ENCODE peak calls at places on chromosomes 12 and 14, in six cellular contexts. One of them, this sample, is unnamed.
A peak's percentile ranks its signal among the peaks of the same experiment; 100 is the strongest.

GRCh38 chr12:67042697-67043131 is 226.4 kb upstream of the CAND1 start:
- DNase-seq in fibroblast of mammary gland: peak; percentile 41
- DNase-seq in right atrium auricular region: no peak
- DNase-seq in HCT116: no peak
- DNase-seq in heart left ventricle: no peak
- DNase-seq in uterus: no peak
- DNase-seq in this sample: no peak

GRCh38 chr12:89949457-89950195 is 241.0 kb upstream of the ATP2B1 start:
- DNase-seq in HCT116: no peak
- DNase-seq in heart left ventricle: peak; percentile 43
- DNase-seq in right atrium auricular region: no peak
- DNase-seq in uterus: no peak
- DNase-seq in fibroblast of mammary gland: peak; percentile 81
- DNase-seq in this sample: no peak

GRCh38 chr12:105705235-105705634 is 374.7 kb downstream of the C12orf75 start:
- DNase-seq in heart left ventricle: no peak
- DNase-seq in fibroblast of mammary gland: no peak
- DNase-seq in right atrium auricular region: no peak
- DNase-seq in HCT116: no peak
- DNase-seq in uterus: no peak
- DNase-seq in this sample: no peak

GRCh38 chr12:74984631-74985030 is 225.0 kb downstream of the KCNC2 start:
- DNase-seq in right atrium auricular region: no peak
- DNase-seq in uterus: no peak
- DNase-seq in HCT116: no peak
- DNase-seq in heart left ventricle: no peak
- DNase-seq in fibroblast of mammary gland: no peak
- DNase-seq in this sample: no peak

GRCh38 chr12:121175383-121176119 is 34.4 kb upstream of the P2RX4 start:
- DNase-seq in right atrium auricular region: peak; percentile 60
- DNase-seq in HCT116: no peak
- DNase-seq in uterus: no peak
- DNase-seq in heart left ventricle: peak; percentile 19
- DNase-seq in fibroblast of mammary gland: peak; percentile 57
- DNase-seq in this sample: peak; percentile 54

GRCh38 chr12:120826335-120826734 is 77.8 kb downstream of the SPPL3 start:
- DNase-seq in uterus: no peak
- DNase-seq in HCT116: no peak
- DNase-seq in fibroblast of mammary gland: no peak
- DNase-seq in heart left ventricle: no peak
- DNase-seq in right atrium auricular region: no peak
- DNase-seq in this sample: no peak

GRCh38 chr12:47817272-47818006 is 2.3 kb downstream of the HDAC7 start:
- DNase-seq in right atrium auricular region: no peak
- DNase-seq in uterus: no peak
- DNase-seq in heart left ventricle: no peak
- DNase-seq in HCT116: no peak
- DNase-seq in fibroblast of mammary gland: peak; percentile 46
- DNase-seq in this sample: no peak

GRCh38 chr14:31465113-31465512 is 7.8 kb upstream of the DTD2 start:
- DNase-seq in HCT116: no peak
- DNase-seq in fibroblast of mammary gland: peak; percentile 69
- DNase-seq in heart left ventricle: no peak
- DNase-seq in uterus: no peak
- DNase-seq in right atrium auricular region: no peak
- DNase-seq in this sample: no peak

GRCh38 chr14:68020493-68020892 is 200.9 kb downstream of the RAD51B start:
- DNase-seq in HCT116: no peak
- DNase-seq in right atrium auricular region: no peak
- DNase-seq in uterus: no peak
- DNase-seq in heart left ventricle: no peak
- DNase-seq in fibroblast of mammary gland: no peak
- DNase-seq in this sample: no peak

GRCh38 chr12:48454675-48455074 is 17.7 kb upstream of the ANP32D start:
- DNase-seq in fibroblast of mammary gland: peak; percentile 57
- DNase-seq in right atrium auricular region: no peak
- DNase-seq in uterus: no peak
- DNase-seq in HCT116: peak; percentile 31
- DNase-seq in heart left ventricle: no peak
- DNase-seq in this sample: no peak

GRCh38 chr12:104460973-104461693 is 4.4 kb downstream of the CHST11 start:
- DNase-seq in uterus: no peak
- DNase-seq in HCT116: no peak
- DNase-seq in right atrium auricular region: no peak
- DNase-seq in heart left ventricle: no peak
- DNase-seq in fibroblast of mammary gland: no peak
- DNase-seq in this sample: no peak

GRCh38 chr12:127712561-127712960 is 554.4 kb upstream of the TMEM132C start:
- DNase-seq in right atrium auricular region: no peak
- DNase-seq in fibroblast of mammary gland: no peak
- DNase-seq in uterus: no peak
- DNase-seq in heart left ventricle: no peak
- DNase-seq in HCT116: no peak
- DNase-seq in this sample: no peak

GRCh38 chr14:55201219-55202096 is 10.1 kb upstream of the DLGAP5 start:
- DNase-seq in heart left ventricle: no peak
- DNase-seq in right atrium auricular region: no peak
- DNase-seq in fibroblast of mammary gland: no peak
- DNase-seq in uterus: no peak
- DNase-seq in HCT116: no peak
- DNase-seq in this sample: no peak

GRCh38 chr14:24145700-24146621 is at the start of gene PSME2:
- DNase-seq in uterus: no peak
- DNase-seq in HCT116: no peak
- DNase-seq in heart left ventricle: no peak
- DNase-seq in fibroblast of mammary gland: no peak
- DNase-seq in right atrium auricular region: no peak
- DNase-seq in this sample: no peak

GRCh38 chr12:126706300-126706699 is 1560.7 kb upstream of the TMEM132C start:
- DNase-seq in heart left ventricle: no peak
- DNase-seq in uterus: no peak
- DNase-seq in HCT116: no peak
- DNase-seq in fibroblast of mammary gland: no peak
- DNase-seq in right atrium auricular region: no peak
- DNase-seq in this sample: no peak

GRCh38 chr12:48183091-48183875 is at the start of gene CCDC184:
- DNase-seq in uterus: peak; percentile 66
- DNase-seq in heart left ventricle: peak; percentile 76
- DNase-seq in right atrium auricular region: peak; percentile 73
- DNase-seq in HCT116: peak; percentile 57
- DNase-seq in fibroblast of mammary gland: peak; percentile 71
- DNase-seq in this sample: peak; percentile 77

GRCh38 chr12:105852958-105853357 is 285.8 kb downstream of the NUAK1 start:
- DNase-seq in right atrium auricular region: peak; percentile 72
- DNase-seq in uterus: peak; percentile 34
- DNase-seq in heart left ventricle: peak; percentile 54
- DNase-seq in fibroblast of mammary gland: no peak
- DNase-seq in HCT116: no peak
- DNase-seq in this sample: peak; percentile 28

GRCh38 chr12:111055181-111055880 is 135.0 kb upstream of the MYL2 start:
- DNase-seq in HCT116: no peak
- DNase-seq in right atrium auricular region: no peak
- DNase-seq in fibroblast of mammary gland: no peak
- DNase-seq in heart left ventricle: no peak
- DNase-seq in uterus: no peak
- DNase-seq in this sample: no peak

GRCh38 chr12:29782821-29783772 is 645 bp downstream of the TMTC1 start:
- DNase-seq in heart left ventricle: peak; percentile 53
- DNase-seq in fibroblast of mammary gland: peak; percentile 35
- DNase-seq in HCT116: no peak
- DNase-seq in right atrium auricular region: peak; percentile 65
- DNase-seq in uterus: peak; percentile 40
- DNase-seq in this sample: peak; percentile 79

GRCh38 chr14:74407801-74408154 is 18.2 kb downstream of the SYNDIG1L start:
- DNase-seq in fibroblast of mammary gland: no peak
- DNase-seq in uterus: no peak
- DNase-seq in heart left ventricle: no peak
- DNase-seq in right atrium auricular region: no peak
- DNase-seq in HCT116: no peak
- DNase-seq in this sample: no peak

GRCh38 chr12:30973171-30973570 is 46.6 kb downstream of the TSPAN11 start:
- DNase-seq in right atrium auricular region: no peak
- DNase-seq in fibroblast of mammary gland: peak; percentile 78
- DNase-seq in uterus: no peak
- DNase-seq in heart left ventricle: no peak
- DNase-seq in HCT116: no peak
- DNase-seq in this sample: no peak

GRCh38 chr12:115763982-115764621 is 513.4 kb downstream of the MED13L start:
- DNase-seq in fibroblast of mammary gland: no peak
- DNase-seq in heart left ventricle: no peak
- DNase-seq in uterus: no peak
- DNase-seq in right atrium auricular region: no peak
- DNase-seq in HCT116: no peak
- DNase-seq in this sample: no peak

GRCh38 chr14:65470404-65470880 is 57.9 kb downstream of the FUT8 start:
- DNase-seq in right atrium auricular region: no peak
- DNase-seq in heart left ventricle: no peak
- DNase-seq in fibroblast of mammary gland: no peak
- DNase-seq in HCT116: no peak
- DNase-seq in uterus: no peak
- DNase-seq in this sample: no peak

GRCh38 chr14:34710744-34711143 is 3.6 kb downstream of the CFL2 start:
- DNase-seq in heart left ventricle: no peak
- DNase-seq in right atrium auricular region: no peak
- DNase-seq in fibroblast of mammary gland: peak; percentile 25
- DNase-seq in HCT116: no peak
- DNase-seq in uterus: no peak
- DNase-seq in this sample: no peak

GRCh38 chr14:33836203-33836894 is 114.5 kb downstream of the EGLN3 start:
- DNase-seq in fibroblast of mammary gland: no peak
- DNase-seq in heart left ventricle: no peak
- DNase-seq in right atrium auricular region: no peak
- DNase-seq in uterus: no peak
- DNase-seq in HCT116: no peak
- DNase-seq in this sample: no peak

GRCh38 chr14:59699422-59699821 is 122.8 kb upstream of the CCDC175 start:
- DNase-seq in uterus: no peak
- DNase-seq in HCT116: no peak
- DNase-seq in right atrium auricular region: no peak
- DNase-seq in fibroblast of mammary gland: no peak
- DNase-seq in heart left ventricle: no peak
- DNase-seq in this sample: no peak

DNA sequence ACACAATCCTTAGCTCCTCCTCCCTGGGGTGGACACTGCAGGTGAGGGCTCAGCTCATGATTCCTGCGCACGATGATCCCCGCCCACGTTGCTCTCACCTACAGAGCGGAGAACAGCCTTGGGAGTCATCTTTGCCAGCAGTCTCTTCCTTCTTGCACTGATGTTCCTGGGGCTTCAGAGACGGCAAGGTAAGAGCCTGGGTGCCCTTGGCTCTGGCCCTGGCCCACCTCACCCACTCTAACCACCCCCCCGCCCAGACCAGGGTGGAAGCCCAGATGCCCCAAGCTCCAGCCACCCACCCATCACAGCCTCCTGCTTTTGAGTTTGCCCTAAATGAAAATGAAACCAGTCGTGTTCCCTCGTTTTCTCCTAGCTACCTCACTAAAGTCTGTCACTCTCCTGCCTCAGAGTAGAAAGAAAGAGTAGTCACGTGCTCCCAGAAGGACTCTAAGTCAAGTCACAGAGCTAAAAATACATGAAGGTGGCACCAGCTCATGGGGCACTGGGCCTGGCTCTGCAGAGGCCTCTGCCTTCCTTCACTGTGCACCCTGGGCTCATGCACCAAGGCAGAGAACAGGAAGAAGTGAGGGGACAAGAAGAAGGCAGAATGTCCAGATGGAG is 9.0 kb downstream of the TAPBPL start:
- DNase-seq in HCT116: no peak
- DNase-seq in heart left ventricle: no peak
- DNase-seq in right atrium auricular region: no peak
- DNase-seq in uterus: no peak
- DNase-seq in fibroblast of mammary gland: no peak
- DNase-seq in this sample: no peak
- H3K4me3 ChIP-seq in HCT116: no peak overlapping the region
- H3K4me3 ChIP-seq in heart left ventricle: no peak overlapping the region
- H3K4me3 ChIP-seq in right atrium auricular region: no peak overlapping the region
- H3K4me3 ChIP-seq in uterus: no peak overlapping the region
- H3K4me3 ChIP-seq in fibroblast of mammary gland: no peak overlapping the region
- H3K4me3 ChIP-seq in this sample: no peak overlapping the region

DNA sequence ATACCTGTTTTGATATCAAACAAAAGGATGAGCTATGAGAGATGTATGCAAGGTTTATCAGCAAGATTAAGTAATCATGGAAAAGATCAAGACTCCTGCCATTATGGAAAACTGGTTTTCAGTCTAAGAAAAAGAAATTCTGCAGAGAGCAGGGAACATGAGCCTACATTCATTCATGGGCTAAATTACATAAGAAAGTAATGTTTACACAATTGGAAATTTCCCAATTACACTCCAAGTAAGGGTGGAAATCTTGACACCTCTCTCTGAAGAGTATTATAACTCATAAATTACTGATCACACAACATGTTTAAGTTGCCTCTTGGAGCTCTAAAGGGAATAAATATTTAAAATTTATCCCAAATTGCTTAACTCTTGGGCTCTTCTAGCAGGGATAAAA is 206.2 kb downstream of the SLC6A15 start:
- DNase-seq in right atrium auricular region: no peak
- DNase-seq in uterus: no peak
- DNase-seq in heart left ventricle: no peak
- DNase-seq in HCT116: no peak
- DNase-seq in fibroblast of mammary gland: no peak
- DNase-seq in this sample: no peak
- H3K4me3 ChIP-seq in right atrium auricular region: no peak overlapping the region
- H3K4me3 ChIP-seq in uterus: no peak overlapping the region
- H3K4me3 ChIP-seq in heart left ventricle: no peak overlapping the region
- H3K4me3 ChIP-seq in HCT116: no peak overlapping the region
- H3K4me3 ChIP-seq in fibroblast of mammary gland: no peak overlapping the region
- H3K4me3 ChIP-seq in this sample: no peak overlapping the region

GRCh38 chr14:22488522-22489246 is 100.3 kb downstream of the DAD1 start:
- DNase-seq in fibroblast of mammary gland: no peak
- DNase-seq in uterus: no peak
- DNase-seq in right atrium auricular region: no peak
- DNase-seq in heart left ventricle: no peak
- DNase-seq in HCT116: no peak
- DNase-seq in this sample: no peak

GRCh38 chr14:22489247-22489551 is 99.8 kb downstream of the DAD1 start:
- DNase-seq in right atrium auricular region: no peak
- DNase-seq in heart left ventricle: no peak
- DNase-seq in HCT116: no peak
- DNase-seq in uterus: no peak
- DNase-seq in fibroblast of mammary gland: no peak
- DNase-seq in this sample: no peak

GRCh38 chr14:22487401-22487800 is 101.6 kb downstream of the DAD1 start:
- DNase-seq in HCT116: no peak
- DNase-seq in uterus: no peak
- DNase-seq in fibroblast of mammary gland: no peak
- DNase-seq in right atrium auricular region: no peak
- DNase-seq in heart left ventricle: no peak
- DNase-seq in this sample: no peak

GRCh38 chr14:22489957-22490950 is 98.8 kb downstream of the DAD1 start:
- DNase-seq in HCT116: no peak
- DNase-seq in heart left ventricle: no peak
- DNase-seq in fibroblast of mammary gland: no peak
- DNase-seq in right atrium auricular region: no peak
- DNase-seq in uterus: no peak
- DNase-seq in this sample: no peak

GRCh38 chr14:22487941-22488340 is 101.1 kb downstream of the DAD1 start:
- DNase-seq in HCT116: no peak
- DNase-seq in right atrium auricular region: no peak
- DNase-seq in fibroblast of mammary gland: no peak
- DNase-seq in uterus: no peak
- DNase-seq in heart left ventricle: no peak
- DNase-seq in this sample: no peak
- H3K4me3 ChIP-seq in HCT116: no peak overlapping the region
- H3K4me3 ChIP-seq in right atrium auricular region: no peak overlapping the region
- H3K4me3 ChIP-seq in fibroblast of mammary gland: no peak overlapping the region
- H3K4me3 ChIP-seq in uterus: no peak overlapping the region
- H3K4me3 ChIP-seq in heart left ventricle: no peak overlapping the region
- H3K4me3 ChIP-seq in this sample: no peak overlapping the region

GRCh38 chr12:62813031-62813829 is 121.7 kb downstream of the PPM1H start:
- DNase-seq in uterus: peak; percentile 55
- DNase-seq in heart left ventricle: peak; percentile 52
- DNase-seq in HCT116: peak; percentile 45
- DNase-seq in fibroblast of mammary gland: peak; percentile 70
- DNase-seq in right atrium auricular region: peak; percentile 65
- DNase-seq in this sample: peak; percentile 57
- H3K4me3 ChIP-seq in uterus: no peak overlapping the region
- H3K4me3 ChIP-seq in heart left ventricle: no peak overlapping the region
- H3K4me3 ChIP-seq in HCT116: peak overlapping the region; percentile 9
- H3K4me3 ChIP-seq in fibroblast of mammary gland: no peak overlapping the region
- H3K4me3 ChIP-seq in right atrium auricular region: peak overlapping the region; percentile 20
- H3K4me3 ChIP-seq in this sample: no peak overlapping the region

This sample was measured in tibial artery.